ENCODE peak calls at places on chromosomes 4 and X, in four cellular contexts. U, I, C and R are unnamed samples.

GRCh38 chr4:77045490-77045889 is 30.3 kb downstream of the CCNI start:
- DNase-seq in I (no peak), C (no peak), U (no peak), R (no peak)

GRCh38 chr4:38994135-38994534 is 38.1 kb downstream of the TMEM156 start:
- DNase-seq in C (no peak), U (no peak), I (no peak), R (no peak)

GRCh38 chrX:126550816-126551215 is 1.8 kb downstream of the DCAF12L1 start:
- DNase-seq in I (no peak), U (no peak), C (no peak), R (no peak)

GRCh38 chr4:98518555-98519267 is 139.7 kb downstream of the TSPAN5 start:
- DNase-seq in U (no peak), I (no peak), C (no peak), R (no peak)

GRCh38 chr4:110830461-110830860 is 207.6 kb upstream of the PITX2 start:
- DNase-seq in C (no peak), I (no peak), U (no peak), R (no peak)

GRCh38 chrX:2638279-2638678 is 52.8 kb upstream of the CD99 start:
- DNase-seq in I (no peak), C (no peak), U (no peak), R (no peak)

GRCh38 chr4:128338634-128339355 is 51.2 kb upstream of the PGRMC2 start:
- DNase-seq in C (no peak), U (peak), I (no peak), R (no peak)

GRCh38 chr4:7425171-7425570 is 9.6 kb downstream of the PSAPL1 start:
- DNase-seq in I (no peak), C (peak), U (no peak), R (no peak)

GRCh38 chr4:55398461-55398860 is 2.7 kb downstream of the TMEM165 start:
- DNase-seq in C (no peak), U (no peak), I (no peak), R (no peak)

GRCh38 chrX:131763674-131764073 is 219.8 kb downstream of the OR13H1 start:
- DNase-seq in C (no peak), U (no peak), I (no peak), R (peak)
- TF ChIP-seq CTCF in C (peak), U (no peak), I (no peak), R (no peak)

GRCh38 chr4:165864228-165864627 is 8.8 kb upstream of the TLL1 start:
- DNase-seq in I (no peak), U (no peak), C (no peak), R (no peak)
- TF ChIP-seq CTCF in I (no peak), U (no peak), C (peak), R (no peak)

DNA sequence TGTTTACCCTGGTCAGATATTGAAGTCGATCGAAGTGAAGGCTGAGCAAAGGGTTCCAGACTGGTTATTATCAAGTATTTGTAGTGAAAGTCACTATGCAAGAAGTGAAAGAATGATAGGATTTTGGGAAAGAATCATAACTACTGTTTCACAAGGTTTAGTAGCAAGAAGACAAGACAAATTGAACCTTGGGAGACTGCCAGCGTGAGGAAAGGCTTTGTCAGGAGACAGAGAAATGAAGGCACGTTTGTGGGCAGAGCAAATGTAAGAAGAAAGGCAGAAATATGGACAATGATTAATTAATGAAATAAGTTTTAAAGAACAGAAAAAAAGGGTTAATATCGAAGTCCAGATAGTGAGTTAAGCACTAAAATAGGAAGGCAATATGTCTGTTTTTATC is 456.8 kb downstream of the TRIML1 start:
- DNase-seq in C (no peak), I (no peak), U (no peak), R (no peak)
- TF ChIP-seq CTCF in C (no peak), I (no peak), U (no peak), R (no peak)

DNA sequence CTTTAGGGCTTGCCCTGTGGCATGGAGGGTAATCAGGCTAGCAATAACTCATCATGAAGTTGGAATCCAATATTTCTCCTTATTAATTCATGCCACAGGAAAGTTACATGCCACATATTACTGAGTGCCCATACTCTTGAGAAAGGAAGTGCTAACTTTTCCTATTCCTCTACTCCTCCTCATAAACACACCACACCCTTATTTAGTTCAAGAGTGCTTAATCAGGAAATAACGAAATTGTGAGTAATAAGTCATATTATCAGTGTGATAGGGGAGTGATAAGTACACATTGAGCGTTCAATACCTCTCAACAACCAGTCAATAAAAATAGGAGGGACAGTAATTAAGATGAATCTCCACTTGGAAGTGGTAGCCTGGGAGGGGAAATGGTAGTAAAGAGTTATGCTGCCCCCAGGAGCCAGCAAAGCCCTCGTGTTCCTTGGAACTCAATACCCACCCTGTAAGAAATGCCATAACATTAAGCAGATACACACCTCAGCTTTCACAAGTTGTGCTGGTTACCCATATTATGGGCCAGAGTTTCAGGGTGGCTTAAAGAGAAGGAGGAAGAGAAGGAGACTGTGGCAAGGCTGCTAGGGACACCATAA is 410.0 kb upstream of the NR3C2 start:
- DNase-seq in I (no peak), C (no peak), U (no peak), R (no peak)
- TF ChIP-seq CTCF in I (no peak), C (peak), U (no peak), R (no peak)

DNA sequence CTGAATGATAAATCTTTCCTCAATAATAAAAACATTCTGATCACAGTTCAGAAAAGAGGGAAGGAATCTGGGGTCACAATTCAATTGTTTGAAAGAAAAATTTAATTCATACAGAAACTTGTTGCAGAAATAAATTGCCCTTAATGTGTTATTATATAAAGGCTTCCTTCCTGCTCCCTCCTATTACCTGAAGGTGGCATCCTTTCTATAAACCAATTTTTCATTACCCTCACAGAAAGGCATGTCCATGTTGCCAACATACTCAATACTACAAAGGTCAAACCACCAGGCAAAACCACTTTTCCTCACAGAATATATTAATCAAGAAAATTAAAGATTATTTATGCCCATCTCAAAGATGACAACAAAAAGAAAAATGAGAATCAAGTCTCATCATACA is 194.3 kb upstream of the CT83 start:
- DNase-seq in C (no peak), I (no peak), U (no peak), R (no peak)
- TF ChIP-seq CTCF in C (peak), I (no peak), U (no peak), R (no peak)